ENCODE peak calls at places on chromosomes 13 and 19, in six cellular contexts. M is progenitor cell of endocrine pancreas; W is AG10803; V is activated CD8-positive, alpha-beta T cell treated with anti-CD3 and anti-CD28 coated beads for 36 hours; C is foreskin fibroblast; G is cardiac fibroblast. H is an unnamed sample.

GRCh38 chr19:48632692-48633147 is 4.5 kb downstream of the DBP start:
- DNase-seq in M (no peak), W (peak; percentile 54), V (peak; percentile 45), C (peak; percentile 63), G (no peak), H (no peak)

GRCh38 chr19:40279120-40279551 is 6.0 kb downstream of the AKT2 start:
- DNase-seq in M (no peak), W (peak; percentile 81), V (no peak), C (peak; percentile 65), G (peak; percentile 86), H (no peak)

GRCh38 chr19:18597809-18598660 is 8.6 kb downstream of the CRLF1 start:
- DNase-seq in M (no peak), W (no peak), V (no peak), C (no peak), G (no peak), H (no peak)

GRCh38 chr19:1168877-1169791 is 4.9 kb downstream of the SBNO2 start:
- DNase-seq in M (no peak), W (peak; percentile 46), V (no peak), C (peak; percentile 84), G (peak; percentile 62), H (peak; percentile 66)

GRCh38 chr19:58218899-58219298 is 9.8 kb upstream of the ZNF544 start:
- DNase-seq in M (no peak), W (no peak), V (peak; percentile 56), C (no peak), G (peak; percentile 37), H (no peak)

GRCh38 chr13:101916108-101916757 is 463.8 kb downstream of the ITGBL1 start:
- DNase-seq in M (no peak), W (no peak), V (no peak), C (peak; percentile 21), G (no peak), H (peak; percentile 71)

GRCh38 chr19:50649433-50650391 is at the start of gene C19orf81:
- DNase-seq in M (no peak), W (no peak), V (no peak), C (no peak), G (peak; percentile 21), H (peak; percentile 53)

GRCh38 chr19:38990949-38991697 is 15.6 kb upstream of the FBXO17 start:
- DNase-seq in M (no peak), W (peak; percentile 34), V (no peak), C (no peak), G (peak; percentile 27), H (no peak)

GRCh38 chr13:112705286-112705685 is 15.4 kb downstream of the ATP11A start:
- DNase-seq in M (no peak), W (no peak), V (no peak), C (no peak), G (no peak), H (no peak)

GRCh38 chr13:114334305-114335053 is 20.2 kb downstream of the CHAMP1 start:
- DNase-seq in M (no peak), W (no peak), V (no peak), C (no peak), G (no peak), H (no peak)

GRCh38 chr19:16315825-16316505 is 8.7 kb upstream of the KLF2 start:
- DNase-seq in M (no peak), W (peak; percentile 99), V (no peak), C (peak; percentile 95), G (peak; percentile 99), H (no peak)

GRCh38 chr13:29704648-29705047 is 109.2 kb upstream of the SLC7A1 start:
- DNase-seq in M (no peak), W (peak; percentile 40), V (no peak), C (peak; percentile 9), G (peak; percentile 14), H (no peak)

GRCh38 chr19:38015771-38016170 is 108.8 kb downstream of the SIPA1L3 start:
- DNase-seq in M (no peak), W (no peak), V (no peak), C (no peak), G (no peak), H (no peak)

GRCh38 chr19:7595466-7596133 is at the start of gene CAMSAP3:
- DNase-seq in M (peak; percentile 90), W (peak; percentile 51), V (peak; percentile 48), C (peak; percentile 23), G (no peak), H (peak; percentile 88)

GRCh38 chr19:44356383-44357111 is at the start of gene ZNF112:
- DNase-seq in M (peak; percentile 71), W (peak; percentile 89), V (peak; percentile 32), C (peak; percentile 86), G (peak; percentile 95), H (peak; percentile 76)

DNA sequence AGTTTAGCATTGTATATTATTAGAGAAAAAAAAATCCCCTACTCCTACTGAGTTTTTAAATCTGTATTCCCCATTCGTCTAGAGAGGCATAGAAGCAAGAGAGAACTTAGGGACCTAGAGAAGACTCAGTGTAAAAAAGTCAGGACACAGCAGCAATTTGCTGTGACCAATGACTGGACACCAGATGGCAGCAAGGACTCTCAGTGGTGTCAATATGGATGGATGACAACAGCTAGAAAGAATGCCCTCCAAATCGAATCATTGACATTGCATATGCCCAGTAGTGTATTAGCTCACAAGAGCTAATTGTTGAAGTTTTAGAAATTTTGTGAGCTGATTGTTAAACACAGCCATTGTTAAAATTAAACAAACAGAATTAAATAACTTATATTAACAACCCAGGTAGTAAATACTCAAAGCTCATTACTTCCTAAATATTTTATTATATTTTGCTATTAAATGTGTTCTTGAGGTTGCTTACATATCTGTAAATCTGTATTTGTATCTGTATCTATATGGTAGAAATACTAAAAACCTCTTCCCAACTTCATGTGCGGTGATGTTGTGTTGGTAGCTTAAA is 43.9 kb downstream of the SIAH3 start:
- DNase-seq in M (no peak), W (peak; percentile 52), V (peak; percentile 47), C (peak; percentile 34), G (peak; percentile 50), H (no peak)
- TF ChIP-seq CTCF in M (peak; percentile 57), W (peak; percentile 63), V (peak; percentile 53), C (peak; percentile 38), G (peak; percentile 58), H (peak; percentile 38)

GRCh38 chr13:40916207-40916998 is 102.7 kb downstream of the ELF1 start:
- DNase-seq in M (no peak), W (peak; percentile 46), V (no peak), C (peak; percentile 52), G (no peak), H (no peak)
- TF ChIP-seq CTCF in M (no peak), W (no peak), V (no peak), C (no peak), G (no peak), H (no peak)

DNA sequence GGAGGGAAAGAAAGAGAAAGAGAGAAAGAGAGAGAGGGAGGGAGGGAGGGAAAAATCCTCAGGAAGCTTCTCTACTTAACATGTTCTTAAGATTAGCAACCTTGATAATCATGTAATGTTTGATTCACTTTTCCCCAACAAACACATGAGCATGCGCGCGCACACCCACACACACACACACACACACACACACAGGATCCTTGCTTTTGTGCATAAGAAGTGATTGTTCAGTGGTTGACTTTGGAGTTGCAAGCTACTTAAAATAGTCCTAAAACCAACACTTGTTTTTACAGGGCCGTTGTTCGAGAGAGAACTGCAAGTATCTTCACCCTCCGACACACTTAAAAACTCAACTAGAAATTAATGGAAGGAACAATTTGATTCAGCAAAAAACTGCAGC is 100.0 kb upstream of the RAP2A start:
- DNase-seq in M (no peak), W (no peak), V (no peak), C (no peak), G (peak; percentile 26), H (no peak)
- TF ChIP-seq CTCF in M (no peak), W (no peak), V (no peak), C (no peak), G (no peak), H (no peak)

GRCh38 chr13:100630564-100630963 is 42.0 kb upstream of the GGACT start:
- DNase-seq in M (no peak), W (no peak), V (no peak), C (no peak), G (no peak), H (no peak)
- TF ChIP-seq CTCF in M (no peak), W (no peak), V (no peak), C (no peak), G (no peak), H (no peak)

DNA sequence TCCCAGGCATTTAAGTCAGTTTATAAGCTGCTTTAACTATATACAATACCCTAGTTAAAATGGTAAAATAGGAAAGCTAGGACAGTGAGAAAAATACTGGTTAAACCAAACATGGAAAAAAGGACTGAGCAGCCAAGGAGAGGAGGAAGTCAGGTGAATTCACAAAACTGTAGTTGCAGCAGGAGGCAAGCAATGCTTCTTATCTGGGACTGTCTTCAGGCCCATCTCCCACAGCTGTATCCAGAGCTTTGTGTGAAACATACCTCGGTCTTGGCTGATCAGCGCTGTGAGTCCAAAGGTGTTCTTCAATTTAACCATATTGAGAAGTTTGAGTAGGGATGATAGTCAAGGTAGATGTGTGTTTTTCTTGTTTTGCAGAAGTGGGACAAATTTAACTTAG is 15.7 kb upstream of the SUPT20H start:
- DNase-seq in M (no peak), W (no peak), V (no peak), C (no peak), G (no peak), H (no peak)
- TF ChIP-seq CTCF in M (no peak), W (no peak), V (no peak), C (no peak), G (no peak), H (no peak)

DNA sequence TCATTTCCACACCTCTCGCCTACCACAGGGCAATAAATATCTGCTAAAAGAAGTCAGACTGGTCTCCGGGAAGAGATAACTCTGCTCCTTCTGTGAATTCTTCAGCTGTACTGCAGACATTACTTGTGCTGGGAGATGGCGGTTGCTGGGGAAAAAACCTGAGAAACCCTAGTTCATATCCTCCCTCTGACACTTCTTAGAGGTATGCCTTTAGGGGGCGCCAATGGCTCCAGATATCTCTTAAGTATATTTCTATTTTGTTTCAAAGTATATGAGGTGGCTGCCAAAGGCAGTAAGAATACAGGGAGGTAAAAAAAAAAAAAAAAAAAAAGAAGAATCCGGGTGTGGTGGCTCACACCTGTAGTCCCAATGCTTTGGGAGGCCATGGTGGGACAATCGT is 175.2 kb downstream of the PAN3 start:
- DNase-seq in M (no peak), W (peak; percentile 40), V (peak; percentile 62), C (no peak), G (peak; percentile 69), H (no peak)
- TF ChIP-seq CTCF in M (peak; percentile 25), W (peak; percentile 37), V (peak; percentile 42), C (no peak), G (peak; percentile 39), H (no peak)

GRCh38 chr19:2391118-2391725 is 31.2 kb downstream of the TMPRSS9 start:
- DNase-seq in M (no peak), W (peak; percentile 77), V (peak; percentile 47), C (peak; percentile 40), G (peak; percentile 82), H (peak; percentile 33)
- TF ChIP-seq CTCF in M (peak; percentile 83), W (peak; percentile 80), V (peak; percentile 94), C (peak; percentile 86), G (peak; percentile 74), H (peak; percentile 76)

GRCh38 chr13:94968040-94968756 is 255.9 kb upstream of the SOX21 start:
- DNase-seq in M (peak; percentile 26), W (no peak), V (peak; percentile 12), C (no peak), G (peak; percentile 14), H (peak; percentile 71)
- TF ChIP-seq CTCF in M (peak; percentile 33), W (no peak), V (no peak), C (no peak), G (no peak), H (no peak)

DNA sequence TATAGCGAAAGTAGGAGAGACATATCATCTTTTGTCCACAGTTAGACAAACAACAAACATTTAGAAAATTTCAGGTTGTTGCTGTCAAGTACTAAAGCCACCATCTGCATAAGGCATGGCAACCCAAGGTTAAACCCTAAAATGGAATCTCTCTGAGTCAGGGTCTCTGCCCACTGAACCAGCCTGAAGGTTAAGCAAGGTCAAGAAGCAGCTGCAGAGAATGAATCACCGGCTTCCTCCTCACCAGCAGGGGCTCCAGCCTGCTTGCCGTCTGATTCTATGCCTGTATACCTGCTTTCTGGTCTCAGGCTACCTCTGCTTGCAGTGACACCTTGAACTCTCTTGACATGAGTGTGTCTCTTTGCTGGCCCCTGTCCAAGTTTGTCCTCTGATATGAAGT is 726.2 kb upstream of the SGCG start:
- DNase-seq in M (no peak), W (no peak), V (no peak), C (no peak), G (no peak), H (peak; percentile 11)
- TF ChIP-seq CTCF in M (peak; percentile 18), W (no peak), V (no peak), C (no peak), G (no peak), H (no peak)